ENCODE peak calls at places on chromosomes 7 and 10, in four cellular contexts. X is K562, O is stomach, H is tibial artery. M is an unnamed sample.

GRCh38 chr7:127938588-127938987 is 92.6 kb downstream of the LRRC4 start:
- DNase-seq in O (no peak), X (no peak), H (no peak), M (peak; percentile 5)

GRCh38 chr10:43122096-43122495 is 16.1 kb upstream of the CSGALNACT2 start:
- DNase-seq in O (peak; percentile 21), H (no peak), X (no peak), M (no peak)

GRCh38 chr7:132092106-132092505 is 484.2 kb downstream of the PLXNA4 start:
- DNase-seq in H (no peak), X (no peak), O (no peak), M (no peak)

GRCh38 chr7:109386959-109387358 is 817.3 kb downstream of the DNAJB9 start:
- DNase-seq in X (no peak), O (no peak), H (no peak), M (no peak)

GRCh38 chr7:42869131-42870020 is 42.5 kb downstream of the C7orf25 start:
- DNase-seq in O (no peak), X (peak; percentile 24), H (no peak), M (no peak)

GRCh38 chr10:125060851-125061556 is 99.4 kb downstream of the CTBP2 start:
- DNase-seq in X (no peak), H (peak; percentile 91), O (peak; percentile 88), M (peak; percentile 84)

GRCh38 chr7:38539477-38540081 is 91.6 kb downstream of the AMPH start:
- DNase-seq in O (no peak), H (no peak), X (no peak), M (no peak)

GRCh38 chr7:83267141-83267631 is 104.5 kb upstream of the PCLO start:
- DNase-seq in X (no peak), O (no peak), H (no peak), M (no peak)

GRCh38 chr7:98354511-98355249 is 46.2 kb downstream of the BAIAP2L1 start:
- DNase-seq in X (no peak), O (peak; percentile 80), H (no peak), M (no peak)

GRCh38 chr7:235576-236395 is 43.4 kb downstream of the FAM20C start:
- DNase-seq in X (no peak), H (no peak), O (peak; percentile 91), M (peak; percentile 43)

GRCh38 chr7:94133460-94133859 is 129.3 kb upstream of the BET1 start:
- DNase-seq in O (no peak), H (no peak), X (no peak), M (no peak)

GRCh38 chr7:87935373-87935706 is 1.3 kb downstream of the ADAM22 start:
- DNase-seq in X (no peak), H (no peak), O (no peak), M (no peak)

GRCh38 chr10:116765549-116766162 is 23.3 kb upstream of the HSPA12A start:
- DNase-seq in X (peak; percentile 55), O (no peak), H (no peak), M (no peak)

GRCh38 chr7:93862651-93863050 is 27.9 kb downstream of the TFPI2 start:
- DNase-seq in O (no peak), H (no peak), X (no peak), M (no peak)

GRCh38 chr7:36459236-36459960 is 69.7 kb downstream of the ANLN start:
- DNase-seq in H (no peak), O (no peak), X (no peak), M (no peak)

GRCh38 chr10:1178506-1178905 is 122.3 kb downstream of the WDR37 start:
- DNase-seq in X (no peak), O (no peak), H (no peak), M (no peak)

GRCh38 chr7:3043544-3044395 is at the start of gene CARD11:
- DNase-seq in O (no peak), X (peak; percentile 83), H (no peak), M (no peak)

GRCh38 chr10:49055231-49055850 is 60.0 kb downstream of the VSTM4 start:
- DNase-seq in O (no peak), X (no peak), H (no peak), M (no peak)

GRCh38 chr10:12469345-12469744 is 120.0 kb downstream of the CAMK1D start:
- DNase-seq in O (no peak), H (no peak), X (no peak), M (no peak)

GRCh38 chr10:37535459-37536246 is 321.8 kb downstream of the ZNF248 start:
- DNase-seq in O (no peak), X (no peak), H (no peak), M (no peak)

GRCh38 chr10:71268247-71268691 is 50.8 kb upstream of the SLC29A3 start:
- DNase-seq in O (no peak), H (no peak), X (peak; percentile 44), M (no peak)

GRCh38 chr10:29034592-29034991 is 254.3 kb upstream of the LYZL1 start:
- DNase-seq in O (no peak), H (no peak), X (no peak), M (no peak)

GRCh38 chr10:101770331-101771215 is 5.3 kb downstream of the FGF8 start:
- DNase-seq in H (no peak), O (peak; percentile 14), X (no peak), M (no peak)

GRCh38 chr7:140383954-140384713 is 14.2 kb downstream of the SLC37A3 start:
- DNase-seq in O (no peak), X (no peak), H (no peak), M (no peak)

GRCh38 chr7:19118896-19119301 is 1.5 kb upstream of the TWIST1 start:
- DNase-seq in X (no peak), H (no peak), O (no peak), M (no peak)

GRCh38 chr7:19117081-19117869 is at the start of gene TWIST1:
- DNase-seq in X (no peak), H (peak; percentile 37), O (no peak), M (peak; percentile 46)

GRCh38 chr7:19116121-19117080 is 1.0 kb downstream of the TWIST1 start:
- DNase-seq in X (no peak), O (no peak), H (peak; percentile 22), M (no peak)

GRCh38 chr7:19119372-19119771 is 1.9 kb upstream of the TWIST1 start:
- DNase-seq in H (no peak), X (no peak), O (no peak), M (no peak)

GRCh38 chr7:19117870-19118608 is 603 bp upstream of the TWIST1 start:
- DNase-seq in O (no peak), H (no peak), X (no peak), M (no peak)
- TF ChIP-seq CTCF in O (no peak), H (no peak), X (no peak), M (no peak)

GRCh38 chr7:19470031-19470430 is 238.8 kb downstream of the POLR1F start:
- DNase-seq in X (no peak), O (no peak), H (no peak), M (no peak)
- H3K9me3 ChIP-seq in X (no peaks in the 10 kb centered on the region), O (no peaks in the 10 kb centered on the region), H (no peaks in the 10 kb centered on the region), M (no peaks in the 10 kb centered on the region)

GRCh38 chr7:148588168-148588890 is 2.2 kb upstream of the C7orf33 start:
- DNase-seq in O (no peak), X (no peak), H (no peak), M (no peak)
- H3K4me3 ChIP-seq in O (no peak overlapping the region), X (no peak overlapping the region), H (no peak overlapping the region), M (no peak overlapping the region)

DNA sequence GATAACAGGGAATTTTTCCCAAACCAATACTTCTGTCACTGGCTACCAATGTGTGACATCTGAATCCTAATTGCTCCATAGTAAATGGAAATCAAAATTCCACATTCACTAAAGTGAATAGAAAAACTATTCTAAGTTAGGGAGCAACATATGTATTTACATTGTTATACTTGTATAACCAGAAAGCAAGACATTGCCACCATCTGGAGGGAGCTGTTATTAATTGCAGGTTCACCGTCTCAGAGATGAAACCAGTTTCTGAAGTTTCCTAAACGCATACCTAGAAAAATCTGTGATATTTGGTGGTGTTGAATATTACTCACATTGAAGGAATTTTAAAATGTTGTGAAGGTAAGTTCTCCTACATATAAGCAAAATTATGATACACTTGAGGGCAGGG is 390.1 kb downstream of the NXPH1 start:
- DNase-seq in X (no peak), H (no peak), O (no peak), M (no peak)
- TF ChIP-seq CTCF in X (peak; percentile 29), H (no peak), O (no peak), M (no peak)

GRCh38 chr7:5064391-5065106 is 18.9 kb downstream of the RBAK start:
- DNase-seq in H (no peak), O (no peak), X (no peak), M (no peak)

GRCh38 chr7:5063698-5064097 is 18.0 kb downstream of the RBAK start:
- DNase-seq in O (no peak), X (no peak), H (no peak), M (no peak)

GRCh38 chr7:5070206-5070605 is 24.5 kb downstream of the RBAK start:
- DNase-seq in H (no peak), X (no peak), O (no peak), M (no peak)

GRCh38 chr7:5065107-5065407 is 19.4 kb downstream of the RBAK start:
- DNase-seq in H (no peak), O (no peak), X (no peak), M (no peak)
- H3K9me3 ChIP-seq in H (peaks cover 99% of the 10 kb centered on the region), O (peaks cover 100% of the 10 kb centered on the region), X (peaks cover 70% of the 10 kb centered on the region), M (peaks cover 13% of the 10 kb centered on the region)

GRCh38 chr10:60167056-60167455 is 222.6 kb downstream of the ANK3 start:
- DNase-seq in X (no peak), O (no peak), H (no peak), M (no peak)
- H3K4me3 ChIP-seq in X (no peak overlapping the region), O (no peak overlapping the region), H (peak overlapping the region; percentile 35), M (no peak overlapping the region)

GRCh38 chr7:136878878-136879277 is 10.4 kb downstream of the CHRM2 start:
- DNase-seq in H (no peak), O (no peak), X (no peak), M (no peak)

GRCh38 chr7:136887317-136887716 is 18.9 kb downstream of the CHRM2 start:
- DNase-seq in O (no peak), H (no peak), X (no peak), M (no peak)

GRCh38 chr7:136884492-136884891 is 16.0 kb downstream of the CHRM2 start:
- DNase-seq in X (no peak), O (no peak), H (no peak), M (no peak)

GRCh38 chr7:136877990-136878389 is 9.5 kb downstream of the CHRM2 start:
- DNase-seq in O (no peak), X (no peak), H (no peak), M (no peak)

GRCh38 chr7:136883046-136883445 is 14.6 kb downstream of the CHRM2 start:
- DNase-seq in O (no peak), H (no peak), X (no peak), M (no peak)
- TF ChIP-seq CTCF in O (no peak), H (no peak), X (no peak), M (no peak)

DNA sequence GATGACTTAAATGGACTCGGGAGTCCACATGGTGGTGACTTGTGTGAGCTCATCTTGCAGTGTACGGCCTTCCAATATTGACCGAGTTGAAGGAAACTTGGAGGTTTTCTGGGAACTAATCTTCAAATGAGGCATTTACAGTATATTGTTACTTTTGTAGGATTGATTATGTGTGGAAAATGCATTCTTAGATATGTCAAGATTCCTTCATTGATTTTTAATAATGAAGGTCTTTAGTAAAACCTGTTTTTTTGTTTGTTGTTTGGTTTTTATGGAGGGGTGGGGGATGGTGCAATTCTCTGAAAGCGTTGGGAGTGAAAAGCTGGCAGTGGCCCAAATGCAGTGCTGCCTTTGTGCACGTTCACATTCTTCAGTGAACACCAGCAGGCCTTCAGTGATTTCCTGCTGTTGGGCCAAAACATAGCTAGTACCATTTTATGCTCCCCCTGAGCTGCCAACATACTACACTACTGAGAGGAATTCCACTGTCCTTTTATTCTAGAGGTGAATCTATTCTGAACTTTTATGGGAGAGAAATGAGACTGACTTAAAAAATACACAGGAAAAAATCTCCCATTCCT is 50.4 kb downstream of the CCNY start:
- DNase-seq in H (no peak), X (peak; percentile 58), O (peak; percentile 53), M (peak; percentile 75)
- H3K9me3 ChIP-seq in H (peaks cover 8% of the 10 kb centered on the region), X (peaks cover 14% of the 10 kb centered on the region), O (peaks cover 13% of the 10 kb centered on the region), M (peaks cover 18% of the 10 kb centered on the region)

GRCh38 chr10:86339226-86339865 is 27.2 kb downstream of the GRID1 start:
- DNase-seq in X (no peak), O (no peak), H (no peak), M (no peak)
- H3K4me3 ChIP-seq in X (no peak overlapping the region), O (no peak overlapping the region), H (no peak overlapping the region), M (no peak overlapping the region)

M was measured in heart right ventricle.